ENCODE peak calls at places on chromosomes 12 and 14, in nine cellular contexts. F is activated effector memory CD4-positive, alpha-beta T cell treated with anti-CD3 and anti-CD28 coated beads, Interleukin-2, amount 50 U/mL, for 16 hours; B is NCI-H2081; W is HCEC 1CT; C is posterior cingulate gyrus; H is BE2C; K is uterus; I is stimulated activated CD8-positive, alpha-beta memory T cell treated with anti-CD3 and anti-CD28 coated beads, Interleukin-2, amount 100 ng/mL, for 1 hour; A is fibroblast of lung. G is an unnamed sample.

GRCh38 chr12:124411291-124411878 is 116.5 kb downstream of the RFLNA start:
- DNase-seq in B (no peak), A (peak), I (no peak), C (no peak), F (no peak), K (peak), H (no peak), W (peak), G (peak)

GRCh38 chr14:56474419-56475022 is 105.1 kb upstream of the TMEM260 start:
- DNase-seq in W (no peak), H (no peak), A (peak), I (no peak), B (peak), F (no peak), C (no peak), K (no peak), G (peak)

GRCh38 chr14:20714593-20715250 is 26.2 kb downstream of the ANG start:
- DNase-seq in H (no peak), C (no peak), F (no peak), B (no peak), I (no peak), K (peak), A (no peak), W (peak), G (no peak)

GRCh38 chr14:99586761-99587462 is 17.1 kb downstream of the CCDC85C start:
- DNase-seq in I (no peak), F (no peak), K (no peak), W (no peak), A (no peak), C (no peak), B (no peak), H (no peak), G (no peak)

GRCh38 chr12:3199551-3200031 is 122.4 kb downstream of the TSPAN9 start:
- DNase-seq in C (no peak), W (no peak), B (no peak), I (no peak), K (no peak), A (peak), H (peak), F (no peak), G (peak)

GRCh38 chr12:28409892-28410291 is 219.6 kb downstream of the CCDC91 start:
- DNase-seq in B (no peak), C (no peak), W (peak), F (no peak), I (no peak), H (no peak), K (no peak), A (peak), G (no peak)

GRCh38 chr12:63882844-63883243 is 38.3 kb downstream of the SRGAP1 start:
- DNase-seq in H (peak), I (no peak), C (no peak), A (peak), F (no peak), W (no peak), K (no peak), B (peak), G (peak)

GRCh38 chr14:54348923-54349615 is 47.7 kb upstream of the CDKN3 start:
- DNase-seq in I (no peak), A (peak), K (peak), H (no peak), C (no peak), F (no peak), W (peak), B (no peak), G (no peak)

GRCh38 chr12:57012600-57013465 is 3.5 kb downstream of the TAC3 start:
- DNase-seq in H (no peak), W (no peak), B (no peak), C (no peak), I (no peak), F (no peak), K (no peak), A (no peak), G (no peak)

GRCh38 chr14:101810897-101811620 is 49.5 kb downstream of the PPP2R5C start:
- DNase-seq in I (no peak), C (no peak), B (no peak), F (no peak), W (peak), K (no peak), A (peak), H (no peak), G (no peak)

GRCh38 chr14:88870777-88871176 is 46.3 kb downstream of the TTC8 start:
- DNase-seq in K (no peak), B (no peak), W (no peak), C (no peak), A (no peak), I (no peak), F (no peak), H (no peak), G (no peak)

GRCh38 chr12:1305063-1305434 is 289.3 kb downstream of the FBXL14 start:
- DNase-seq in W (no peak), I (no peak), B (no peak), C (no peak), F (no peak), A (no peak), H (no peak), K (no peak), G (no peak)

GRCh38 chr12:109947511-109947910 is 47.4 kb downstream of the TCHP start:
- DNase-seq in K (no peak), H (no peak), W (peak), B (no peak), F (no peak), A (peak), C (no peak), I (no peak), G (no peak)

GRCh38 chr12:92828565-92828964 is 100.5 kb downstream of the EEA1 start:
- DNase-seq in C (no peak), W (no peak), I (no peak), H (no peak), B (no peak), F (no peak), A (no peak), K (no peak), G (no peak)

GRCh38 chr12:125773033-125773432 is 707.8 kb downstream of the AACS start:
- DNase-seq in H (peak), K (no peak), I (no peak), C (no peak), B (peak), A (peak), F (no peak), W (no peak), G (peak)

GRCh38 chr12:109946913-109947312 is 46.8 kb downstream of the TCHP start:
- DNase-seq in I (no peak), C (no peak), H (no peak), A (no peak), K (no peak), F (no peak), W (no peak), B (no peak), G (no peak)

GRCh38 chr12:120399531-120399930 is 30.6 kb upstream of the MSI1 start:
- DNase-seq in A (peak), F (no peak), K (no peak), C (no peak), I (no peak), B (no peak), W (peak), H (no peak), G (no peak)

GRCh38 chr14:36553650-36554260 is 28.7 kb downstream of the NKX2-8 start:
- DNase-seq in F (no peak), I (no peak), K (no peak), H (peak), A (peak), B (peak), W (peak), C (no peak), G (peak)

GRCh38 chr12:124126950-124127349 is 153.9 kb downstream of the ZNF664 start:
- DNase-seq in H (no peak), F (no peak), A (peak), B (no peak), W (no peak), I (no peak), K (no peak), C (no peak), G (no peak)

GRCh38 chr12:90908465-90908864 is 46.5 kb downstream of the CCER1 start:
- DNase-seq in A (peak), K (no peak), H (no peak), C (no peak), I (no peak), W (peak), B (no peak), F (no peak), G (no peak)

GRCh38 chr12:82996168-82996812 is 309.6 kb downstream of the TMTC2 start:
- DNase-seq in C (no peak), B (no peak), W (no peak), A (peak), K (no peak), H (no peak), I (no peak), F (no peak), G (no peak)

GRCh38 chr12:109167781-109168180 is 51.4 kb downstream of the ACACB start:
- DNase-seq in A (no peak), C (no peak), I (no peak), B (no peak), H (no peak), K (no peak), W (no peak), F (no peak), G (no peak)

GRCh38 chr14:74223016-74223415 is 16.2 kb upstream of the VSX2 start:
- DNase-seq in W (no peak), F (no peak), C (no peak), I (no peak), K (no peak), B (no peak), A (no peak), H (no peak), G (no peak)

GRCh38 chr12:52358575-52359350 is 8.5 kb downstream of the KRT85 start:
- DNase-seq in I (no peak), K (no peak), C (no peak), F (peak), W (no peak), H (no peak), B (no peak), A (peak), G (no peak)

GRCh38 chr14:32669416-32669815 is 269.3 kb upstream of the NPAS3 start:
- DNase-seq in F (no peak), W (no peak), H (no peak), C (no peak), K (no peak), I (no peak), A (peak), B (peak), G (no peak)

GRCh38 chr12:132724506-132725220 is 14.0 kb downstream of the PGAM5 start:
- DNase-seq in W (no peak), H (no peak), C (no peak), K (no peak), B (no peak), F (no peak), A (no peak), I (no peak), G (no peak)

GRCh38 chr14:34782031-34782430 is 67.6 kb upstream of the CFL2 start:
- DNase-seq in C (no peak), I (no peak), W (peak), F (no peak), K (no peak), B (no peak), A (no peak), H (no peak), G (no peak)

GRCh38 chr14:33668066-33668465 is 282.8 kb downstream of the EGLN3 start:
- DNase-seq in B (no peak), W (no peak), F (no peak), C (no peak), H (no peak), I (no peak), A (peak), K (no peak), G (no peak)

GRCh38 chr14:91159182-91159581 is 45.3 kb downstream of the DGLUCY start:
- DNase-seq in K (no peak), I (no peak), A (no peak), B (no peak), C (no peak), W (no peak), F (no peak), H (no peak), G (no peak)

GRCh38 chr14:85416771-85417170 is 113.2 kb upstream of the FLRT2 start:
- DNase-seq in W (peak), K (no peak), A (peak), C (no peak), F (no peak), I (no peak), H (no peak), B (no peak), G (no peak)

GRCh38 chr12:10153271-10154144 is 18.4 kb downstream of the OLR1 start:
- DNase-seq in C (peak), W (peak), H (peak), A (peak), I (peak), B (peak), F (peak), K (peak), G (peak)

GRCh38 chr14:106518054-106518943 is 991.9 kb downstream of the TMEM121 start:
- DNase-seq in C (no peak), H (peak), I (peak), A (no peak), K (no peak), B (no peak), W (no peak), F (peak), G (peak)

GRCh38 chr14:104486222-104486743 is 93.3 kb upstream of the C14orf180 start:
- DNase-seq in F (no peak), C (no peak), I (no peak), A (no peak), H (no peak), K (no peak), B (no peak), W (no peak), G (no peak)

GRCh38 chr14:95692109-95692508 is 5.9 kb downstream of the TCL1B start:
- DNase-seq in I (no peak), K (no peak), B (no peak), F (no peak), C (no peak), A (no peak), W (no peak), H (no peak), G (no peak)

GRCh38 chr14:91929700-91930099 is 17.8 kb downstream of the FBLN5 start:
- DNase-seq in I (no peak), F (no peak), H (no peak), K (peak), A (peak), W (peak), C (no peak), B (no peak), G (no peak)

GRCh38 chr12:5267603-5268423 is 164.1 kb upstream of the NTF3 start:
- DNase-seq in A (peak), C (no peak), H (no peak), B (no peak), W (no peak), F (no peak), I (no peak), K (no peak), G (no peak)

GRCh38 chr14:31269599-31270195 is 62.1 kb upstream of the HECTD1 start:
- DNase-seq in B (no peak), F (no peak), C (no peak), I (no peak), A (no peak), H (no peak), K (no peak), W (peak), G (no peak)

GRCh38 chr12:1217191-1217949 is 226.3 kb downstream of the ERC1 start:
- DNase-seq in H (no peak), I (no peak), F (no peak), K (no peak), B (no peak), W (peak), A (peak), C (no peak), G (peak)

GRCh38 chr14:27078176-27078575 is 480.3 kb upstream of the NOVA1 start:
- DNase-seq in B (no peak), F (no peak), A (peak), C (no peak), H (no peak), I (no peak), W (no peak), K (no peak), G (no peak)

GRCh38 chr12:49933793-49934192 is 16.7 kb upstream of the AQP2 start:
- DNase-seq in W (peak), F (peak), B (no peak), C (no peak), K (no peak), A (peak), H (no peak), I (no peak), G (no peak)

G was measured in SK-N-SH.